ENCODE peak calls at places on chromosome 9, in nine cellular contexts. I is breast epithelium, W is tibial nerve, H is transverse colon, E is cardiac fibroblast, B is brain microvascular endothelial cell, L is psoas muscle, C is A549, O is OCI-LY7. F is an unnamed sample.

GRCh38 chr9:87872079-87872624 is 10.5 kb upstream of the SPATA31E1 start:
- DNase-seq in I (no peak), W (no peak), H (no peak), E (no peak), B (no peak), L (no peak), C (no peak), O (no peak), F (no peak)

GRCh38 chr9:124010665-124011321 is 775 bp upstream of the LHX2 start:
- DNase-seq in I (no peak), W (no peak), H (no peak), E (peak), B (no peak), L (no peak), C (peak), O (no peak), F (peak)

GRCh38 chr9:105318729-105319513 is 74.5 kb downstream of the SLC44A1 start:
- DNase-seq in I (no peak), W (no peak), H (peak), E (no peak), B (no peak), L (no peak), C (no peak), O (peak), F (no peak)

GRCh38 chr9:136297016-136297691 is 6.7 kb downstream of the CCDC187 start:
- DNase-seq in I (no peak), W (no peak), H (peak), E (no peak), B (no peak), L (peak), C (no peak), O (no peak), F (no peak)

GRCh38 chr9:129776938-129777768 is 24.3 kb upstream of the PTGES start:
- DNase-seq in I (peak), W (peak), H (peak), E (peak), B (peak), L (peak), C (peak), O (no peak), F (peak)

GRCh38 chr9:87515588-87516221 is 18.0 kb downstream of the DAPK1 start:
- DNase-seq in I (no peak), W (no peak), H (no peak), E (peak), B (no peak), L (no peak), C (no peak), O (no peak), F (no peak)

GRCh38 chr9:4837768-4838546 is 45.2 kb downstream of the RCL1 start:
- DNase-seq in I (no peak), W (no peak), H (no peak), E (peak), B (peak), L (peak), C (no peak), O (no peak), F (no peak)

GRCh38 chr9:89807682-89808075 is 202.9 kb downstream of the GADD45G start:
- DNase-seq in I (no peak), W (no peak), H (no peak), E (no peak), B (no peak), L (no peak), C (no peak), O (no peak), F (no peak)

GRCh38 chr9:122228191-122228905 is 409 bp downstream of the LHX6 start:
- DNase-seq in I (no peak), W (no peak), H (no peak), E (no peak), B (no peak), L (no peak), C (no peak), O (no peak), F (peak)

GRCh38 chr9:99748251-99748650 is 73.4 kb upstream of the NR4A3 start:
- DNase-seq in I (no peak), W (no peak), H (no peak), E (peak), B (no peak), L (no peak), C (no peak), O (no peak), F (no peak)

GRCh38 chr9:136482046-136482792 is 621 bp downstream of the SEC16A start:
- DNase-seq in I (no peak), W (no peak), H (peak), E (peak), B (peak), L (no peak), C (no peak), O (peak), F (no peak)

GRCh38 chr9:133505901-133506652 is 18.7 kb downstream of the MYMK start:
- DNase-seq in I (no peak), W (peak), H (no peak), E (peak), B (no peak), L (peak), C (no peak), O (no peak), F (peak)

GRCh38 chr9:124110307-124110915 is 98.8 kb downstream of the LHX2 start:
- DNase-seq in I (peak), W (peak), H (peak), E (peak), B (peak), L (peak), C (peak), O (peak), F (peak)

GRCh38 chr9:530681-531080 is 310.8 kb upstream of the DMRT1 start:
- DNase-seq in I (no peak), W (no peak), H (no peak), E (peak), B (peak), L (no peak), C (no peak), O (no peak), F (no peak)

GRCh38 chr9:99241106-99241505 is 19.0 kb downstream of the SEC61B start:
- DNase-seq in I (no peak), W (no peak), H (no peak), E (no peak), B (no peak), L (no peak), C (no peak), O (peak), F (no peak)

GRCh38 chr9:129182625-129183494 is 4.8 kb upstream of the IER5L start:
- DNase-seq in I (no peak), W (no peak), H (peak), E (peak), B (no peak), L (peak), C (peak), O (no peak), F (peak)

GRCh38 chr9:134356496-134357470 is 30.5 kb downstream of the RXRA start:
- DNase-seq in I (peak), W (no peak), H (peak), E (no peak), B (no peak), L (no peak), C (no peak), O (no peak), F (no peak)

GRCh38 chr9:557601-558201 is 283.8 kb upstream of the DMRT1 start:
- DNase-seq in I (no peak), W (no peak), H (no peak), E (peak), B (no peak), L (no peak), C (peak), O (no peak), F (no peak)

GRCh38 chr9:71483457-71483856 is 284.9 kb downstream of the CEMIP2 start:
- DNase-seq in I (no peak), W (no peak), H (no peak), E (no peak), B (no peak), L (no peak), C (no peak), O (no peak), F (no peak)

DNA sequence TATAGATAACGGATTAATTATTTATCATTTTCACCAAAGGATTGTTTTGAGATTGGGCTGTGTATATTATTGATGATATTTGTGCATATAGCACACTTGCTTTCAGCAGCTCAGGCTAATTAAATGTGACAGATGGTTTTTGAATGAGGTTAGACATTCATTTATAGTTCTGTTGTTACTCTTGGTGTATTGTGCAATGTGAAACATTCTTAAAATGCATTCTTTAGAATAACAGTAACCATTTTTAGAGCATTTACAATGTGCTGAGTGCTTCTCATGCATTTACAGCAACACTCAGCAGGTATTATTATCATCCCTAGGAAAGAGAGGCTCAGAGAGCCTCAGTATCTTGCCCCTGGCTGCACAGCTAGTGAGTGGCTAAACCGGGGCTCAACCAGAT is 23.8 kb downstream of the NANS start:
- DNase-seq in I (no peak), W (no peak), H (no peak), E (peak), B (no peak), L (no peak), C (no peak), O (no peak), F (no peak)
- TF ChIP-seq CTCF in I (no peak), W (no peak), H (no peak), E (no peak), B (no peak), L (no peak), C (no peak), O (no peak), F (no peak)

DNA sequence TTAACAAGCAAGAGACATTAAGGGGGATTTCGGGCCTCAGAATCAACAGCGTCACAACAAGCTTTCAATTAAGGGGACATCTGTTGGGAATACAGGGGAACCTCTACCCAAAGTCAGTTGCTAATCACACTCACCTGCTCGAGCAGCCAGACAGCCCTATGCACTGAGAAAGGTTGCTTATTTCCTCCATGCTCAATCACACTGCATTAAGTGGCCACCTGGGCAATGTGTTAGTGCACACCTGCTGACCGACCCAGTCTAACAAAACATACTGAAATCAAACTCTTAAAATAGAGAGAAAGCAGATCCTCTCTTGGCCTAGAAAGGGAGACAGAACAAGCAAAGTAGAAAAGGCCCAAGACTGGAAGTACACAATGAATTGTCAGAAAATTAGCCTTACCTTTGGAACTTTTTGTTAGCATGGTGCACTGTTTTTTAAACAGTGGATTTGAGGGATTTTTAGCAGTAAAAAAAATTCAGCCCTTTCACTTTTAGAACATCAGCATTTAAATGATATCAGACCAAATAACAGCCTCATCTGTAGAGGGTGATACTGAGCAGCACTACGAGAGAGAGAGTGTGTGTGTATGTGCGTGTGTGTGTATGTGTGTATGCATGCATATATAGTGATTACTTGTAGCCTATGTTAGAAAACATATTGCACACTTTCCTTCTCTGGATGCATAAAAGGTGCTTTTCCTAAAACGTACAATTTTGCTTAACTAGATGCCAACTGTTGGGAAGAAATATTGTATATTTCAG is 1118.6 kb upstream of the DMAC1 start:
- DNase-seq in I (no peak), W (no peak), H (no peak), E (no peak), B (no peak), L (no peak), C (no peak), O (no peak), F (no peak)
- TF ChIP-seq CTCF in I (no peak), W (no peak), H (no peak), E (no peak), B (no peak), L (no peak), C (no peak), O (no peak), F (no peak)

DNA sequence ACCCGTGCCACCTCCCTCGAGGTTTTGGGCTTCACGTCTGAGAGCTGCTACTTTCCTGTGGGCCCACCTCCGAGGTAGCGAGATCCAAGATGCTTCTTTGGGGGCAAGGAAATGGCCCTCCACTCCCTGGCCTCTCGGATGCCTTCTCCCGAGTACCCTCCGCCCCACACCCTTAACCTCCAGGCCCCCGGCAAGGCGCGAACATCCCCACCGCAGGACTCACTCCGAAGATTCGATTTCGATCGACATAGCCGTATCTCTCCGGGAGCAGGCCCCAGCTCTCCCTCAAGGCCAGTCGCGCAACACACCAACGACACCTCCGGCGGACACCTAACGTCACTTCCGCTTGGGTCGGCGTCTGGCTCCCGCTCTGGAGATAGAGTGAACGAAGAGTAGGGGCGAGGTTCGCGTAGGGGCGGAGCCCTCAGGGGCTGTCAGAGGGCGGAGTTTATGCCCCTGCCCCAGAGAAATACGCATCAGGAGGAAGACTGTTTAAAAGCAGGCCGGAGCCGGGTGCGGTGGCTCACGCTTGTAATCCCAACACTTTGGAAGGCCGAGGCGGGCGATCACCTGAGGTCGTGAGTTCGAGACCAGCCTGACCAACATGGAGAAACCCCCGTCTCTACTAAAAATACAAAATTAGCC is at the start of gene SMU1:
- DNase-seq in I (peak), W (peak), H (peak), E (peak), B (peak), L (peak), C (peak), O (peak), F (peak)
- TF ChIP-seq CTCF in I (no peak), W (no peak), H (no peak), E (no peak), B (no peak), L (no peak), C (no peak), O (no peak), F (no peak)

DNA sequence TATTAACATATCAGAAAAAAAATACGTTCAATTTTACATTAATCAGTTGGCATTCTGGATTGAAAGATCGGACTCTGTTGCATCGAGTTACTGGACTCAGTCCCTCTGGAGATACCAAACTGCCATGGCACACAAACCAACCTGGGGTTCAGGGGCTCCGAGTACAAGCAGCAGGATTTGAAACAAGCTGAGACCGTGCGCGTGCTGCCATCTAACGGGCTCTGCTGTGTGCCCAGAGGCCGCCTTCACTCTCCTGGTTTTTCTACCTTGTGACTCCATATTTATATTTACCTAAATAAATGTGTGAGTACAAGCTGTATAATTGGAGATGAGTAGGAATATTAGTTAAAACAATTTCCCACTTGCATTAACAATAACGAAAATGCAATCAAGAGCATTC is 48.2 kb downstream of the ANXA1 start:
- DNase-seq in I (no peak), W (no peak), H (no peak), E (peak), B (no peak), L (no peak), C (peak), O (no peak), F (peak)
- TF ChIP-seq CTCF in I (no peak), W (no peak), H (no peak), E (peak), B (peak), L (no peak), C (peak), O (no peak), F (no peak)

GRCh38 chr9:36487482-36488321 is 85.0 kb upstream of the MELK start:
- DNase-seq in I (peak), W (peak), H (peak), E (peak), B (peak), L (peak), C (peak), O (peak), F (peak)
- TF ChIP-seq CTCF in I (peak), W (peak), H (no peak), E (no peak), B (no peak), L (peak), C (no peak), O (no peak), F (no peak)